ENCODE peak calls at places on chromosome 17, in six cellular contexts. One of them, this sample, is unnamed.

GRCh38 chr17:73738751-73739575 is 94.7 kb upstream of the SDK2 start:
- DNase-seq in esophagus muscularis mucosa: no peak
- DNase-seq in WTC11: no peak
- DNase-seq in stimulated activated CD8-positive, alpha-beta memory T cell treated with anti-CD3 and anti-CD28 coated beads, Interleukin-4, amount 100 ng/mL, for 4 hours: no peak
- DNase-seq in A549: no peak
- DNase-seq in prostate gland: no peak
- DNase-seq in this sample: no peak

GRCh38 chr17:74512624-74513084 is 18.6 kb downstream of the CD300LB start:
- DNase-seq in esophagus muscularis mucosa: peak
- DNase-seq in A549: no peak
- DNase-seq in stimulated activated CD8-positive, alpha-beta memory T cell treated with anti-CD3 and anti-CD28 coated beads, Interleukin-4, amount 100 ng/mL, for 4 hours: no peak
- DNase-seq in prostate gland: no peak
- DNase-seq in WTC11: no peak
- DNase-seq in this sample: no peak

GRCh38 chr17:32688221-32688620 is 188.7 kb downstream of the MYO1D start:
- DNase-seq in A549: no peak
- DNase-seq in prostate gland: no peak
- DNase-seq in WTC11: no peak
- DNase-seq in esophagus muscularis mucosa: no peak
- DNase-seq in stimulated activated CD8-positive, alpha-beta memory T cell treated with anti-CD3 and anti-CD28 coated beads, Interleukin-4, amount 100 ng/mL, for 4 hours: no peak
- DNase-seq in this sample: no peak

GRCh38 chr17:77117415-77117814 is 23.4 kb upstream of the SEC14L1 start:
- DNase-seq in esophagus muscularis mucosa: no peak
- DNase-seq in stimulated activated CD8-positive, alpha-beta memory T cell treated with anti-CD3 and anti-CD28 coated beads, Interleukin-4, amount 100 ng/mL, for 4 hours: no peak
- DNase-seq in A549: no peak
- DNase-seq in prostate gland: no peak
- DNase-seq in WTC11: no peak
- DNase-seq in this sample: no peak

GRCh38 chr17:55162556-55162946 is 102.2 kb upstream of the HLF start:
- DNase-seq in A549: no peak
- DNase-seq in prostate gland: no peak
- DNase-seq in WTC11: no peak
- DNase-seq in stimulated activated CD8-positive, alpha-beta memory T cell treated with anti-CD3 and anti-CD28 coated beads, Interleukin-4, amount 100 ng/mL, for 4 hours: no peak
- DNase-seq in esophagus muscularis mucosa: no peak
- DNase-seq in this sample: no peak

GRCh38 chr17:38444151-38444550 is 15.9 kb downstream of the ARHGAP23 start:
- DNase-seq in A549: peak
- DNase-seq in stimulated activated CD8-positive, alpha-beta memory T cell treated with anti-CD3 and anti-CD28 coated beads, Interleukin-4, amount 100 ng/mL, for 4 hours: peak
- DNase-seq in esophagus muscularis mucosa: no peak
- DNase-seq in WTC11: peak
- DNase-seq in prostate gland: peak
- DNase-seq in this sample: peak

GRCh38 chr17:21358185-21358584 is 18.0 kb upstream of the KCNJ12 start:
- DNase-seq in A549: no peak
- DNase-seq in WTC11: no peak
- DNase-seq in stimulated activated CD8-positive, alpha-beta memory T cell treated with anti-CD3 and anti-CD28 coated beads, Interleukin-4, amount 100 ng/mL, for 4 hours: no peak
- DNase-seq in prostate gland: no peak
- DNase-seq in esophagus muscularis mucosa: no peak
- DNase-seq in this sample: no peak

GRCh38 chr17:12744298-12744697 is 45.0 kb upstream of the ARHGAP44 start:
- DNase-seq in esophagus muscularis mucosa: no peak
- DNase-seq in stimulated activated CD8-positive, alpha-beta memory T cell treated with anti-CD3 and anti-CD28 coated beads, Interleukin-4, amount 100 ng/mL, for 4 hours: no peak
- DNase-seq in WTC11: no peak
- DNase-seq in A549: no peak
- DNase-seq in prostate gland: no peak
- DNase-seq in this sample: no peak

GRCh38 chr17:78993241-78993956 is 13.7 kb upstream of the LGALS3BP start:
- DNase-seq in WTC11: peak
- DNase-seq in esophagus muscularis mucosa: no peak
- DNase-seq in stimulated activated CD8-positive, alpha-beta memory T cell treated with anti-CD3 and anti-CD28 coated beads, Interleukin-4, amount 100 ng/mL, for 4 hours: no peak
- DNase-seq in prostate gland: no peak
- DNase-seq in A549: peak
- DNase-seq in this sample: no peak

GRCh38 chr17:40433551-40434384 is 9.5 kb upstream of the IGFBP4 start:
- DNase-seq in A549: peak
- DNase-seq in stimulated activated CD8-positive, alpha-beta memory T cell treated with anti-CD3 and anti-CD28 coated beads, Interleukin-4, amount 100 ng/mL, for 4 hours: no peak
- DNase-seq in WTC11: peak
- DNase-seq in prostate gland: no peak
- DNase-seq in esophagus muscularis mucosa: no peak
- DNase-seq in this sample: no peak

GRCh38 chr17:59607817-59608403 is 11.8 kb upstream of the CLTC start:
- DNase-seq in WTC11: peak
- DNase-seq in A549: no peak
- DNase-seq in esophagus muscularis mucosa: no peak
- DNase-seq in prostate gland: no peak
- DNase-seq in stimulated activated CD8-positive, alpha-beta memory T cell treated with anti-CD3 and anti-CD28 coated beads, Interleukin-4, amount 100 ng/mL, for 4 hours: no peak
- DNase-seq in this sample: no peak

GRCh38 chr17:38731526-38732294 is 1.6 kb downstream of the CISD3 start:
- DNase-seq in prostate gland: peak
- DNase-seq in esophagus muscularis mucosa: no peak
- DNase-seq in stimulated activated CD8-positive, alpha-beta memory T cell treated with anti-CD3 and anti-CD28 coated beads, Interleukin-4, amount 100 ng/mL, for 4 hours: no peak
- DNase-seq in A549: no peak
- DNase-seq in WTC11: no peak
- DNase-seq in this sample: no peak

GRCh38 chr17:61002316-61002736 is 324.7 kb downstream of the BCAS3 start:
- DNase-seq in A549: peak
- DNase-seq in WTC11: no peak
- DNase-seq in stimulated activated CD8-positive, alpha-beta memory T cell treated with anti-CD3 and anti-CD28 coated beads, Interleukin-4, amount 100 ng/mL, for 4 hours: no peak
- DNase-seq in prostate gland: no peak
- DNase-seq in esophagus muscularis mucosa: no peak
- DNase-seq in this sample: peak

GRCh38 chr17:79573196-79573929 is 37.5 kb downstream of the RBFOX3 start:
- DNase-seq in stimulated activated CD8-positive, alpha-beta memory T cell treated with anti-CD3 and anti-CD28 coated beads, Interleukin-4, amount 100 ng/mL, for 4 hours: no peak
- DNase-seq in prostate gland: no peak
- DNase-seq in esophagus muscularis mucosa: no peak
- DNase-seq in WTC11: no peak
- DNase-seq in A549: no peak
- DNase-seq in this sample: no peak

GRCh38 chr17:41863074-41863843 is 2.0 kb downstream of the KLHL11 start:
- DNase-seq in stimulated activated CD8-positive, alpha-beta memory T cell treated with anti-CD3 and anti-CD28 coated beads, Interleukin-4, amount 100 ng/mL, for 4 hours: no peak
- DNase-seq in A549: no peak
- DNase-seq in WTC11: no peak
- DNase-seq in prostate gland: no peak
- DNase-seq in esophagus muscularis mucosa: no peak
- DNase-seq in this sample: peak

GRCh38 chr17:29140051-29140582 is 40.1 kb downstream of the MYO18A start:
- DNase-seq in stimulated activated CD8-positive, alpha-beta memory T cell treated with anti-CD3 and anti-CD28 coated beads, Interleukin-4, amount 100 ng/mL, for 4 hours: peak
- DNase-seq in A549: no peak
- DNase-seq in esophagus muscularis mucosa: peak
- DNase-seq in WTC11: peak
- DNase-seq in prostate gland: peak
- DNase-seq in this sample: peak

GRCh38 chr17:73182616-73183310 is 10.1 kb upstream of the COG1 start:
- DNase-seq in A549: no peak
- DNase-seq in esophagus muscularis mucosa: no peak
- DNase-seq in WTC11: no peak
- DNase-seq in prostate gland: no peak
- DNase-seq in stimulated activated CD8-positive, alpha-beta memory T cell treated with anti-CD3 and anti-CD28 coated beads, Interleukin-4, amount 100 ng/mL, for 4 hours: no peak
- DNase-seq in this sample: no peak

GRCh38 chr17:77404812-77405581 is 264.2 kb downstream of the SEC14L1 start:
- DNase-seq in WTC11: no peak
- DNase-seq in stimulated activated CD8-positive, alpha-beta memory T cell treated with anti-CD3 and anti-CD28 coated beads, Interleukin-4, amount 100 ng/mL, for 4 hours: peak
- DNase-seq in prostate gland: no peak
- DNase-seq in A549: no peak
- DNase-seq in esophagus muscularis mucosa: no peak
- DNase-seq in this sample: peak

GRCh38 chr17:80360396-80360795 is 54.6 kb upstream of the ENDOV start:
- DNase-seq in stimulated activated CD8-positive, alpha-beta memory T cell treated with anti-CD3 and anti-CD28 coated beads, Interleukin-4, amount 100 ng/mL, for 4 hours: no peak
- DNase-seq in prostate gland: no peak
- DNase-seq in esophagus muscularis mucosa: no peak
- DNase-seq in WTC11: no peak
- DNase-seq in A549: no peak
- DNase-seq in this sample: no peak

GRCh38 chr17:58446086-58446485 is 28.8 kb upstream of the RNF43 start:
- DNase-seq in stimulated activated CD8-positive, alpha-beta memory T cell treated with anti-CD3 and anti-CD28 coated beads, Interleukin-4, amount 100 ng/mL, for 4 hours: no peak
- DNase-seq in esophagus muscularis mucosa: no peak
- DNase-seq in A549: no peak
- DNase-seq in prostate gland: no peak
- DNase-seq in WTC11: no peak
- DNase-seq in this sample: no peak

GRCh38 chr17:74866198-74866835 is 6.5 kb downstream of the FDXR start:
- DNase-seq in prostate gland: no peak
- DNase-seq in esophagus muscularis mucosa: no peak
- DNase-seq in A549: no peak
- DNase-seq in WTC11: no peak
- DNase-seq in stimulated activated CD8-positive, alpha-beta memory T cell treated with anti-CD3 and anti-CD28 coated beads, Interleukin-4, amount 100 ng/mL, for 4 hours: no peak
- DNase-seq in this sample: no peak

GRCh38 chr17:39177256-39177655 is 11.3 kb upstream of the ARL5C start:
- DNase-seq in WTC11: peak
- DNase-seq in stimulated activated CD8-positive, alpha-beta memory T cell treated with anti-CD3 and anti-CD28 coated beads, Interleukin-4, amount 100 ng/mL, for 4 hours: no peak
- DNase-seq in prostate gland: no peak
- DNase-seq in A549: no peak
- DNase-seq in esophagus muscularis mucosa: no peak
- DNase-seq in this sample: no peak

GRCh38 chr17:63847525-63848249 is 5.2 kb upstream of the SMARCD2 start:
- DNase-seq in A549: no peak
- DNase-seq in esophagus muscularis mucosa: no peak
- DNase-seq in WTC11: no peak
- DNase-seq in prostate gland: no peak
- DNase-seq in stimulated activated CD8-positive, alpha-beta memory T cell treated with anti-CD3 and anti-CD28 coated beads, Interleukin-4, amount 100 ng/mL, for 4 hours: no peak
- DNase-seq in this sample: no peak

GRCh38 chr17:41631890-41632269 is 7.5 kb upstream of the KRT17 start:
- DNase-seq in WTC11: no peak
- DNase-seq in stimulated activated CD8-positive, alpha-beta memory T cell treated with anti-CD3 and anti-CD28 coated beads, Interleukin-4, amount 100 ng/mL, for 4 hours: no peak
- DNase-seq in prostate gland: no peak
- DNase-seq in A549: no peak
- DNase-seq in esophagus muscularis mucosa: no peak
- DNase-seq in this sample: no peak

GRCh38 chr17:7880076-7880868 is 8.3 kb upstream of the CHD3 start:
- DNase-seq in WTC11: no peak
- DNase-seq in prostate gland: no peak
- DNase-seq in A549: no peak
- DNase-seq in stimulated activated CD8-positive, alpha-beta memory T cell treated with anti-CD3 and anti-CD28 coated beads, Interleukin-4, amount 100 ng/mL, for 4 hours: no peak
- DNase-seq in esophagus muscularis mucosa: no peak
- DNase-seq in this sample: no peak

GRCh38 chr17:81238815-81239713 is at the start of the genes NDUFAF8 and TEPSIN:
- DNase-seq in stimulated activated CD8-positive, alpha-beta memory T cell treated with anti-CD3 and anti-CD28 coated beads, Interleukin-4, amount 100 ng/mL, for 4 hours: peak
- DNase-seq in A549: peak
- DNase-seq in WTC11: peak
- DNase-seq in prostate gland: peak
- DNase-seq in esophagus muscularis mucosa: peak
- DNase-seq in this sample: peak

GRCh38 chr17:6800422-6801027 is 24.5 kb downstream of the FBXO39 start:
- DNase-seq in prostate gland: no peak
- DNase-seq in esophagus muscularis mucosa: peak
- DNase-seq in stimulated activated CD8-positive, alpha-beta memory T cell treated with anti-CD3 and anti-CD28 coated beads, Interleukin-4, amount 100 ng/mL, for 4 hours: no peak
- DNase-seq in WTC11: peak
- DNase-seq in A549: no peak
- DNase-seq in this sample: no peak

GRCh38 chr17:12510535-12510934 is 155.2 kb upstream of the MYOCD start:
- DNase-seq in prostate gland: no peak
- DNase-seq in esophagus muscularis mucosa: no peak
- DNase-seq in A549: no peak
- DNase-seq in WTC11: no peak
- DNase-seq in stimulated activated CD8-positive, alpha-beta memory T cell treated with anti-CD3 and anti-CD28 coated beads, Interleukin-4, amount 100 ng/mL, for 4 hours: no peak
- DNase-seq in this sample: no peak

GRCh38 chr17:30336369-30337171 is 2.7 kb upstream of the TMIGD1 start:
- DNase-seq in prostate gland: no peak
- DNase-seq in stimulated activated CD8-positive, alpha-beta memory T cell treated with anti-CD3 and anti-CD28 coated beads, Interleukin-4, amount 100 ng/mL, for 4 hours: no peak
- DNase-seq in A549: peak
- DNase-seq in WTC11: peak
- DNase-seq in esophagus muscularis mucosa: peak
- DNase-seq in this sample: peak

GRCh38 chr17:40727447-40728231 is 24.1 kb upstream of the KRT24 start:
- DNase-seq in A549: no peak
- DNase-seq in stimulated activated CD8-positive, alpha-beta memory T cell treated with anti-CD3 and anti-CD28 coated beads, Interleukin-4, amount 100 ng/mL, for 4 hours: no peak
- DNase-seq in prostate gland: no peak
- DNase-seq in WTC11: no peak
- DNase-seq in esophagus muscularis mucosa: no peak
- DNase-seq in this sample: no peak

GRCh38 chr17:7060165-7060890 is 16.4 kb upstream of the SLC16A11 start:
- DNase-seq in esophagus muscularis mucosa: no peak
- DNase-seq in WTC11: no peak
- DNase-seq in stimulated activated CD8-positive, alpha-beta memory T cell treated with anti-CD3 and anti-CD28 coated beads, Interleukin-4, amount 100 ng/mL, for 4 hours: no peak
- DNase-seq in A549: peak
- DNase-seq in prostate gland: no peak
- DNase-seq in this sample: no peak

GRCh38 chr17:34665803-34666763 is 86.7 kb downstream of the TMEM132E start:
- DNase-seq in WTC11: peak
- DNase-seq in A549: no peak
- DNase-seq in esophagus muscularis mucosa: no peak
- DNase-seq in stimulated activated CD8-positive, alpha-beta memory T cell treated with anti-CD3 and anti-CD28 coated beads, Interleukin-4, amount 100 ng/mL, for 4 hours: no peak
- DNase-seq in prostate gland: no peak
- DNase-seq in this sample: no peak

GRCh38 chr17:45098081-45098868 is 34.0 kb downstream of the PLCD3 start:
- DNase-seq in esophagus muscularis mucosa: no peak
- DNase-seq in stimulated activated CD8-positive, alpha-beta memory T cell treated with anti-CD3 and anti-CD28 coated beads, Interleukin-4, amount 100 ng/mL, for 4 hours: no peak
- DNase-seq in WTC11: no peak
- DNase-seq in A549: no peak
- DNase-seq in prostate gland: no peak
- DNase-seq in this sample: no peak

GRCh38 chr17:17541640-17542001 is 45.4 kb upstream of the RASD1 start:
- DNase-seq in A549: no peak
- DNase-seq in esophagus muscularis mucosa: no peak
- DNase-seq in stimulated activated CD8-positive, alpha-beta memory T cell treated with anti-CD3 and anti-CD28 coated beads, Interleukin-4, amount 100 ng/mL, for 4 hours: no peak
- DNase-seq in prostate gland: no peak
- DNase-seq in WTC11: no peak
- DNase-seq in this sample: no peak

GRCh38 chr17:83053779-83054451 is 25.5 kb upstream of the METRNL start:
- DNase-seq in prostate gland: no peak
- DNase-seq in A549: no peak
- DNase-seq in WTC11: no peak
- DNase-seq in esophagus muscularis mucosa: no peak
- DNase-seq in stimulated activated CD8-positive, alpha-beta memory T cell treated with anti-CD3 and anti-CD28 coated beads, Interleukin-4, amount 100 ng/mL, for 4 hours: no peak
- DNase-seq in this sample: peak

GRCh38 chr17:78724544-78724943 is 57.5 kb downstream of the CYTH1 start:
- DNase-seq in prostate gland: peak
- DNase-seq in WTC11: no peak
- DNase-seq in stimulated activated CD8-positive, alpha-beta memory T cell treated with anti-CD3 and anti-CD28 coated beads, Interleukin-4, amount 100 ng/mL, for 4 hours: no peak
- DNase-seq in esophagus muscularis mucosa: no peak
- DNase-seq in A549: no peak
- DNase-seq in this sample: no peak

This sample was measured in immature natural killer cell.